ENCODE peak calls at places on chromosome 1, in nine cellular contexts. One of them, this sample, is unnamed.

GRCh38 chr1:167221804-167222610 is 1.3 kb downstream of the POU2F1 start:
- DNase-seq in stimulated activated CD4-positive, alpha-beta T cell treated with anti-CD3 and anti-CD28 coated beads, Interleukin-1b, Interleukin-23, amount 100 ng/mL, for 4 hours: peak
- DNase-seq in EL: peak
- DNase-seq in hepatocyte: peak
- DNase-seq in MV-4-11: peak
- DNase-seq in GM04503: peak
- DNase-seq in GM20000: peak
- DNase-seq in naive thymus-derived CD4-positive, alpha-beta T cell: peak
- DNase-seq in LoVo: peak
- DNase-seq in this sample: peak

GRCh38 chr1:107430540-107431228 is 289.8 kb downstream of the NTNG1 start:
- DNase-seq in stimulated activated CD4-positive, alpha-beta T cell treated with anti-CD3 and anti-CD28 coated beads, Interleukin-1b, Interleukin-23, amount 100 ng/mL, for 4 hours: no peak
- DNase-seq in EL: peak
- DNase-seq in hepatocyte: peak
- DNase-seq in MV-4-11: peak
- DNase-seq in GM04503: no peak
- DNase-seq in GM20000: peak
- DNase-seq in naive thymus-derived CD4-positive, alpha-beta T cell: no peak
- DNase-seq in LoVo: peak
- DNase-seq in this sample: peak

GRCh38 chr1:110639724-110640386 is 33.7 kb upstream of the KCNA2 start:
- DNase-seq in stimulated activated CD4-positive, alpha-beta T cell treated with anti-CD3 and anti-CD28 coated beads, Interleukin-1b, Interleukin-23, amount 100 ng/mL, for 4 hours: no peak
- DNase-seq in EL: no peak
- DNase-seq in hepatocyte: no peak
- DNase-seq in MV-4-11: no peak
- DNase-seq in GM04503: no peak
- DNase-seq in GM20000: no peak
- DNase-seq in naive thymus-derived CD4-positive, alpha-beta T cell: no peak
- DNase-seq in LoVo: no peak
- DNase-seq in this sample: no peak

GRCh38 chr1:161119379-161120061 is 1.6 kb downstream of the NIT1 start:
- DNase-seq in stimulated activated CD4-positive, alpha-beta T cell treated with anti-CD3 and anti-CD28 coated beads, Interleukin-1b, Interleukin-23, amount 100 ng/mL, for 4 hours: peak
- DNase-seq in EL: peak
- DNase-seq in hepatocyte: peak
- DNase-seq in MV-4-11: peak
- DNase-seq in GM04503: no peak
- DNase-seq in GM20000: peak
- DNase-seq in naive thymus-derived CD4-positive, alpha-beta T cell: no peak
- DNase-seq in LoVo: peak
- DNase-seq in this sample: peak

GRCh38 chr1:89339039-89339438 is 24.8 kb upstream of the GBP6 start:
- DNase-seq in stimulated activated CD4-positive, alpha-beta T cell treated with anti-CD3 and anti-CD28 coated beads, Interleukin-1b, Interleukin-23, amount 100 ng/mL, for 4 hours: no peak
- DNase-seq in EL: no peak
- DNase-seq in hepatocyte: no peak
- DNase-seq in MV-4-11: no peak
- DNase-seq in GM04503: no peak
- DNase-seq in GM20000: no peak
- DNase-seq in naive thymus-derived CD4-positive, alpha-beta T cell: no peak
- DNase-seq in LoVo: no peak
- DNase-seq in this sample: no peak

GRCh38 chr1:222539951-222540597 is 7.8 kb downstream of the HHIPL2 start:
- DNase-seq in stimulated activated CD4-positive, alpha-beta T cell treated with anti-CD3 and anti-CD28 coated beads, Interleukin-1b, Interleukin-23, amount 100 ng/mL, for 4 hours: no peak
- DNase-seq in EL: no peak
- DNase-seq in hepatocyte: no peak
- DNase-seq in MV-4-11: no peak
- DNase-seq in GM04503: no peak
- DNase-seq in GM20000: no peak
- DNase-seq in naive thymus-derived CD4-positive, alpha-beta T cell: no peak
- DNase-seq in LoVo: no peak
- DNase-seq in this sample: no peak

GRCh38 chr1:40610156-40610555 is 55.3 kb downstream of the RIMS3 start:
- DNase-seq in stimulated activated CD4-positive, alpha-beta T cell treated with anti-CD3 and anti-CD28 coated beads, Interleukin-1b, Interleukin-23, amount 100 ng/mL, for 4 hours: no peak
- DNase-seq in EL: no peak
- DNase-seq in hepatocyte: no peak
- DNase-seq in MV-4-11: no peak
- DNase-seq in GM04503: no peak
- DNase-seq in GM20000: no peak
- DNase-seq in naive thymus-derived CD4-positive, alpha-beta T cell: no peak
- DNase-seq in LoVo: no peak
- DNase-seq in this sample: no peak

GRCh38 chr1:166947398-166948043 is 27.8 kb downstream of the ILDR2 start:
- DNase-seq in stimulated activated CD4-positive, alpha-beta T cell treated with anti-CD3 and anti-CD28 coated beads, Interleukin-1b, Interleukin-23, amount 100 ng/mL, for 4 hours: no peak
- DNase-seq in EL: peak
- DNase-seq in hepatocyte: peak
- DNase-seq in MV-4-11: peak
- DNase-seq in GM04503: no peak
- DNase-seq in GM20000: peak
- DNase-seq in naive thymus-derived CD4-positive, alpha-beta T cell: no peak
- DNase-seq in LoVo: no peak
- DNase-seq in this sample: no peak

GRCh38 chr1:151147132-151147503 is 687 bp upstream of the SEMA6C start:
- DNase-seq in stimulated activated CD4-positive, alpha-beta T cell treated with anti-CD3 and anti-CD28 coated beads, Interleukin-1b, Interleukin-23, amount 100 ng/mL, for 4 hours: no peak
- DNase-seq in EL: no peak
- DNase-seq in hepatocyte: peak
- DNase-seq in MV-4-11: no peak
- DNase-seq in GM04503: no peak
- DNase-seq in GM20000: no peak
- DNase-seq in naive thymus-derived CD4-positive, alpha-beta T cell: no peak
- DNase-seq in LoVo: no peak
- DNase-seq in this sample: no peak

GRCh38 chr1:153422450-153423068 is 6.2 kb downstream of the S100A7A start:
- DNase-seq in stimulated activated CD4-positive, alpha-beta T cell treated with anti-CD3 and anti-CD28 coated beads, Interleukin-1b, Interleukin-23, amount 100 ng/mL, for 4 hours: peak
- DNase-seq in EL: peak
- DNase-seq in hepatocyte: peak
- DNase-seq in MV-4-11: peak
- DNase-seq in GM04503: no peak
- DNase-seq in GM20000: peak
- DNase-seq in naive thymus-derived CD4-positive, alpha-beta T cell: peak
- DNase-seq in LoVo: peak
- DNase-seq in this sample: peak

GRCh38 chr1:192889082-192889481 is 80.2 kb downstream of the RGS2 start:
- DNase-seq in stimulated activated CD4-positive, alpha-beta T cell treated with anti-CD3 and anti-CD28 coated beads, Interleukin-1b, Interleukin-23, amount 100 ng/mL, for 4 hours: no peak
- DNase-seq in EL: no peak
- DNase-seq in hepatocyte: no peak
- DNase-seq in MV-4-11: no peak
- DNase-seq in GM04503: no peak
- DNase-seq in GM20000: no peak
- DNase-seq in naive thymus-derived CD4-positive, alpha-beta T cell: no peak
- DNase-seq in LoVo: no peak
- DNase-seq in this sample: no peak

GRCh38 chr1:106960412-106960811 is 96.1 kb upstream of the PRMT6 start:
- DNase-seq in stimulated activated CD4-positive, alpha-beta T cell treated with anti-CD3 and anti-CD28 coated beads, Interleukin-1b, Interleukin-23, amount 100 ng/mL, for 4 hours: no peak
- DNase-seq in EL: no peak
- DNase-seq in hepatocyte: no peak
- DNase-seq in MV-4-11: no peak
- DNase-seq in GM04503: no peak
- DNase-seq in GM20000: peak
- DNase-seq in naive thymus-derived CD4-positive, alpha-beta T cell: no peak
- DNase-seq in LoVo: no peak
- DNase-seq in this sample: no peak

GRCh38 chr1:160244209-160244608 is 18.1 kb downstream of the DCAF8 start:
- DNase-seq in stimulated activated CD4-positive, alpha-beta T cell treated with anti-CD3 and anti-CD28 coated beads, Interleukin-1b, Interleukin-23, amount 100 ng/mL, for 4 hours: no peak
- DNase-seq in EL: no peak
- DNase-seq in hepatocyte: no peak
- DNase-seq in MV-4-11: no peak
- DNase-seq in GM04503: no peak
- DNase-seq in GM20000: no peak
- DNase-seq in naive thymus-derived CD4-positive, alpha-beta T cell: no peak
- DNase-seq in LoVo: no peak
- DNase-seq in this sample: no peak

GRCh38 chr1:8340456-8340855 is 22.5 kb downstream of the SLC45A1 start:
- DNase-seq in stimulated activated CD4-positive, alpha-beta T cell treated with anti-CD3 and anti-CD28 coated beads, Interleukin-1b, Interleukin-23, amount 100 ng/mL, for 4 hours: no peak
- DNase-seq in EL: no peak
- DNase-seq in hepatocyte: no peak
- DNase-seq in MV-4-11: no peak
- DNase-seq in GM04503: no peak
- DNase-seq in GM20000: no peak
- DNase-seq in naive thymus-derived CD4-positive, alpha-beta T cell: no peak
- DNase-seq in LoVo: no peak
- DNase-seq in this sample: no peak